ENCODE peak calls at places on chromosomes 12 and 14, in five cellular contexts. V is GOT3; F is GM23338; Q is immature natural killer cell; L is activated T-helper 1 cell treated with anti-CD3 and anti-CD28 coated beads, Interleukin-12 subunit alpha, Interleukin-12 subunit beta, Interleukin-2, Interleukin-4 antibody, amounts not matched to agents 30 ng/mL and 10 ng/mL and 1 ng/mL, durations not matched to agents 14 hours and 24 hours and 36 hours. B is an unnamed sample.
A peak's percentile ranks its signal among the peaks of the same experiment; 100 is the strongest.

GRCh38 chr14:90733139-90733808 is 83.0 kb downstream of the TTC7B start:
- DNase-seq in V (no peak), F (no peak), Q (no peak), L (no peak), B (no peak)

GRCh38 chr14:34742509-34743115 is 28.2 kb upstream of the CFL2 start:
- DNase-seq in V (no peak), F (no peak), Q (no peak), L (no peak), B (no peak)

GRCh38 chr14:54310852-54311230 is 86.0 kb upstream of the CDKN3 start:
- DNase-seq in V (no peak), F (no peak), Q (no peak), L (no peak), B (no peak)

GRCh38 chr12:67952787-67953186 is 36.5 kb upstream of the IFNG-AS1 start:
- DNase-seq in V (no peak), F (no peak), Q (no peak), L (no peak), B (no peak)

GRCh38 chr12:116765271-116765670 is 27.2 kb downstream of the RNFT2 start:
- DNase-seq in V (no peak), F (no peak), Q (no peak), L (no peak), B (no peak)

GRCh38 chr14:103422981-103423600 is 37.9 kb downstream of the MARK3 start:
- DNase-seq in V (no peak), F (no peak), Q (no peak), L (no peak), B (no peak)

GRCh38 chr12:106304001-106304421 is 1.5 kb downstream of the TCP11L2 start:
- DNase-seq in V (no peak), F (no peak), Q (no peak), L (no peak), B (no peak)

GRCh38 chr12:111640498-111640897 is 41.4 kb upstream of the ATXN2 start:
- DNase-seq in V (no peak), F (no peak), Q (no peak), L (no peak), B (no peak)

GRCh38 chr14:65321370-65321875 is 91.1 kb upstream of the FUT8 start:
- DNase-seq in V (no peak), F (no peak), Q (no peak), L (no peak), B (no peak)

GRCh38 chr12:76272292-76272691 is 75.9 kb downstream of the BBS10 start:
- DNase-seq in V (no peak), F (no peak), Q (no peak), L (no peak), B (no peak)

GRCh38 chr12:34299802-34300193 is 277.5 kb downstream of the ALG10 start:
- DNase-seq in V (no peak), F (no peak), Q (no peak), L (no peak), B (no peak)

GRCh38 chr12:93599192-93599591 is 26.7 kb downstream of the SOCS2 start:
- DNase-seq in V (no peak), F (no peak), Q (no peak), L (no peak), B (no peak)

GRCh38 chr12:1806301-1807106 is 13.9 kb upstream of the LRTM2 start:
- DNase-seq in V (no peak), F (no peak), Q (no peak), L (no peak), B (no peak)

GRCh38 chr14:59582845-59583509 is 6.4 kb upstream of the CCDC175 start:
- DNase-seq in V (no peak), F (peak; percentile 73), Q (no peak), L (no peak), B (no peak)

GRCh38 chr14:23302290-23303225 is at the start of gene PPP1R3E:
- DNase-seq in V (no peak), F (peak; percentile 76), Q (peak; percentile 64), L (peak; percentile 78), B (peak; percentile 59)

GRCh38 chr14:69713127-69713800 is 53.7 kb upstream of the SRSF5 start:
- DNase-seq in V (no peak), F (peak; percentile 86), Q (no peak), L (no peak), B (peak; percentile 88)

GRCh38 chr12:111393700-111394275 is 11.9 kb upstream of the SH2B3 start:
- DNase-seq in V (no peak), F (no peak), Q (no peak), L (no peak), B (no peak)

GRCh38 chr12:132306885-132307191 is 22.6 kb downstream of the GALNT9 start:
- DNase-seq in V (no peak), F (no peak), Q (no peak), L (no peak), B (no peak)

GRCh38 chr14:103143535-103143934 is 20.3 kb downstream of the TNFAIP2 start:
- DNase-seq in V (no peak), F (no peak), Q (no peak), L (no peak), B (no peak)

GRCh38 chr14:101591121-101591520 is 29.8 kb downstream of the DIO3 start:
- DNase-seq in V (no peak), F (no peak), Q (no peak), L (no peak), B (no peak)

GRCh38 chr12:95739561-95740313 is 50.8 kb downstream of the NTN4 start:
- DNase-seq in V (no peak), F (no peak), Q (no peak), L (no peak), B (no peak)

GRCh38 chr12:130977046-130977758 is 23.5 kb downstream of the ADGRD1 start:
- DNase-seq in V (no peak), F (peak; percentile 34), Q (no peak), L (no peak), B (no peak)

GRCh38 chr12:119115296-119115905 is 63.3 kb upstream of the HSPB8 start:
- DNase-seq in V (no peak), F (peak; percentile 84), Q (peak; percentile 4), L (no peak), B (peak; percentile 38)

GRCh38 chr12:100672075-100672592 is 98.7 kb downstream of the GAS2L3 start:
- DNase-seq in V (no peak), F (peak; percentile 79), Q (no peak), L (no peak), B (no peak)

GRCh38 chr12:98968896-98969295 is 323.8 kb downstream of the APAF1 start:
- DNase-seq in V (no peak), F (no peak), Q (no peak), L (no peak), B (no peak)

GRCh38 chr14:69260246-69260978 is 454 bp downstream of the GALNT16 start:
- DNase-seq in V (no peak), F (peak; percentile 88), Q (no peak), L (no peak), B (peak; percentile 20)

GRCh38 chr12:113231275-113232231 is 10.3 kb downstream of the TPCN1 start:
- DNase-seq in V (no peak), F (peak; percentile 37), Q (no peak), L (no peak), B (no peak)

GRCh38 chr12:121064116-121064515 is 25.1 kb upstream of the OASL start:
- DNase-seq in V (no peak), F (no peak), Q (no peak), L (no peak), B (no peak)

GRCh38 chr14:36773136-36773540 is 111.5 kb downstream of the PAX9 start:
- DNase-seq in V (no peak), F (peak; percentile 59), Q (no peak), L (no peak), B (peak; percentile 13)

GRCh38 chr12:14403711-14404164 is 38.3 kb downstream of the ATF7IP start:
- DNase-seq in V (no peak), F (no peak), Q (peak; percentile 65), L (no peak), B (peak; percentile 80)

GRCh38 chr12:6603095-6603567 is 4.0 kb downstream of the CHD4 start:
- DNase-seq in V (no peak), F (no peak), Q (peak; percentile 35), L (no peak), B (peak; percentile 52)

B was measured in NCI-H2081.